ENCODE peak calls at places on chromosome 10, in seven cellular contexts. One of them, this sample, is unnamed.

GRCh38 chr10:11328264-11329054 is 283.0 kb downstream of the USP6NL start:
- DNase-seq in cardiac muscle cell: no peak
- DNase-seq in CD8-positive, alpha-beta T cell: no peak
- DNase-seq in AG04450: no peak
- DNase-seq in IMR-90: no peak
- DNase-seq in right atrium auricular region: no peak
- DNase-seq in upper lobe of right lung: no peak
- DNase-seq in this sample: no peak

GRCh38 chr10:13503745-13504463 is 24.9 kb downstream of the BEND7 start:
- DNase-seq in cardiac muscle cell: peak; percentile 15
- DNase-seq in CD8-positive, alpha-beta T cell: no peak
- DNase-seq in AG04450: peak; percentile 37
- DNase-seq in IMR-90: peak; percentile 91
- DNase-seq in right atrium auricular region: no peak
- DNase-seq in upper lobe of right lung: no peak
- DNase-seq in this sample: no peak

GRCh38 chr10:482848-483247 is 206.6 kb downstream of the DIP2C start:
- DNase-seq in cardiac muscle cell: no peak
- DNase-seq in CD8-positive, alpha-beta T cell: no peak
- DNase-seq in AG04450: no peak
- DNase-seq in IMR-90: no peak
- DNase-seq in right atrium auricular region: no peak
- DNase-seq in upper lobe of right lung: peak; percentile 30
- DNase-seq in this sample: no peak

GRCh38 chr10:90458571-90458970 is 399.3 kb downstream of the HTR7 start:
- DNase-seq in cardiac muscle cell: no peak
- DNase-seq in CD8-positive, alpha-beta T cell: no peak
- DNase-seq in AG04450: no peak
- DNase-seq in IMR-90: no peak
- DNase-seq in right atrium auricular region: no peak
- DNase-seq in upper lobe of right lung: no peak
- DNase-seq in this sample: no peak

GRCh38 chr10:97319671-97320479 is 804 bp downstream of the FRAT1 start:
- DNase-seq in cardiac muscle cell: no peak
- DNase-seq in CD8-positive, alpha-beta T cell: peak; percentile 53
- DNase-seq in AG04450: no peak
- DNase-seq in IMR-90: no peak
- DNase-seq in right atrium auricular region: no peak
- DNase-seq in upper lobe of right lung: peak; percentile 88
- DNase-seq in this sample: peak; percentile 40

GRCh38 chr10:94310369-94310768 is 52.4 kb downstream of the NOC3L start:
- DNase-seq in cardiac muscle cell: no peak
- DNase-seq in CD8-positive, alpha-beta T cell: no peak
- DNase-seq in AG04450: no peak
- DNase-seq in IMR-90: no peak
- DNase-seq in right atrium auricular region: no peak
- DNase-seq in upper lobe of right lung: no peak
- DNase-seq in this sample: no peak

GRCh38 chr10:1094112-1095057 is 38.2 kb downstream of the WDR37 start:
- DNase-seq in cardiac muscle cell: no peak
- DNase-seq in CD8-positive, alpha-beta T cell: no peak
- DNase-seq in AG04450: no peak
- DNase-seq in IMR-90: no peak
- DNase-seq in right atrium auricular region: no peak
- DNase-seq in upper lobe of right lung: no peak
- DNase-seq in this sample: no peak

GRCh38 chr10:52768114-52768532 is 4.5 kb downstream of the MBL2 start:
- DNase-seq in cardiac muscle cell: no peak
- DNase-seq in CD8-positive, alpha-beta T cell: no peak
- DNase-seq in AG04450: no peak
- DNase-seq in IMR-90: no peak
- DNase-seq in right atrium auricular region: peak; percentile 34
- DNase-seq in upper lobe of right lung: no peak
- DNase-seq in this sample: no peak

GRCh38 chr10:85607296-85607695 is 759.3 kb downstream of the GRID1 start:
- DNase-seq in cardiac muscle cell: no peak
- DNase-seq in CD8-positive, alpha-beta T cell: no peak
- DNase-seq in AG04450: no peak
- DNase-seq in IMR-90: no peak
- DNase-seq in right atrium auricular region: peak; percentile 55
- DNase-seq in upper lobe of right lung: no peak
- DNase-seq in this sample: no peak

GRCh38 chr10:72274213-72274729 is 547 bp downstream of the DDIT4 start:
- DNase-seq in cardiac muscle cell: no peak
- DNase-seq in CD8-positive, alpha-beta T cell: no peak
- DNase-seq in AG04450: no peak
- DNase-seq in IMR-90: peak; percentile 13
- DNase-seq in right atrium auricular region: no peak
- DNase-seq in upper lobe of right lung: peak; percentile 74
- DNase-seq in this sample: no peak

GRCh38 chr10:45471531-45472310 is 97.7 kb downstream of the ALOX5 start:
- DNase-seq in cardiac muscle cell: peak; percentile 5
- DNase-seq in CD8-positive, alpha-beta T cell: no peak
- DNase-seq in AG04450: no peak
- DNase-seq in IMR-90: no peak
- DNase-seq in right atrium auricular region: no peak
- DNase-seq in upper lobe of right lung: no peak
- DNase-seq in this sample: no peak

GRCh38 chr10:36888925-36889573 is 236.3 kb upstream of the ANKRD30A start:
- DNase-seq in cardiac muscle cell: peak; percentile 7
- DNase-seq in CD8-positive, alpha-beta T cell: no peak
- DNase-seq in AG04450: no peak
- DNase-seq in IMR-90: peak; percentile 3
- DNase-seq in right atrium auricular region: no peak
- DNase-seq in upper lobe of right lung: no peak
- DNase-seq in this sample: no peak

GRCh38 chr10:108069096-108069495 is 904.6 kb upstream of the SORCS1 start:
- DNase-seq in cardiac muscle cell: no peak
- DNase-seq in CD8-positive, alpha-beta T cell: no peak
- DNase-seq in AG04450: no peak
- DNase-seq in IMR-90: no peak
- DNase-seq in right atrium auricular region: no peak
- DNase-seq in upper lobe of right lung: no peak
- DNase-seq in this sample: no peak

GRCh38 chr10:131805696-131806095 is 95.1 kb upstream of the PPP2R2D start:
- DNase-seq in cardiac muscle cell: no peak
- DNase-seq in CD8-positive, alpha-beta T cell: no peak
- DNase-seq in AG04450: no peak
- DNase-seq in IMR-90: no peak
- DNase-seq in right atrium auricular region: no peak
- DNase-seq in upper lobe of right lung: no peak
- DNase-seq in this sample: no peak

GRCh38 chr10:29826221-29826620 is 191.4 kb upstream of the SVIL start:
- DNase-seq in cardiac muscle cell: no peak
- DNase-seq in CD8-positive, alpha-beta T cell: no peak
- DNase-seq in AG04450: no peak
- DNase-seq in IMR-90: no peak
- DNase-seq in right atrium auricular region: no peak
- DNase-seq in upper lobe of right lung: no peak
- DNase-seq in this sample: no peak

GRCh38 chr10:91357497-91357896 is 52.6 kb upstream of the HECTD2 start:
- DNase-seq in cardiac muscle cell: no peak
- DNase-seq in CD8-positive, alpha-beta T cell: no peak
- DNase-seq in AG04450: no peak
- DNase-seq in IMR-90: no peak
- DNase-seq in right atrium auricular region: no peak
- DNase-seq in upper lobe of right lung: no peak
- DNase-seq in this sample: no peak

GRCh38 chr10:72087969-72088878 is at the start of gene SPOCK2:
- DNase-seq in cardiac muscle cell: peak; percentile 20
- DNase-seq in CD8-positive, alpha-beta T cell: peak; percentile 68
- DNase-seq in AG04450: no peak
- DNase-seq in IMR-90: no peak
- DNase-seq in right atrium auricular region: no peak
- DNase-seq in upper lobe of right lung: no peak
- DNase-seq in this sample: no peak

GRCh38 chr10:129717816-129718547 is 246.1 kb downstream of the EBF3 start:
- DNase-seq in cardiac muscle cell: no peak
- DNase-seq in CD8-positive, alpha-beta T cell: no peak
- DNase-seq in AG04450: no peak
- DNase-seq in IMR-90: no peak
- DNase-seq in right atrium auricular region: peak; percentile 42
- DNase-seq in upper lobe of right lung: no peak
- DNase-seq in this sample: no peak

GRCh38 chr10:34256216-34256615 is 558.9 kb downstream of the PARD3 start:
- DNase-seq in cardiac muscle cell: no peak
- DNase-seq in CD8-positive, alpha-beta T cell: no peak
- DNase-seq in AG04450: no peak
- DNase-seq in IMR-90: no peak
- DNase-seq in right atrium auricular region: no peak
- DNase-seq in upper lobe of right lung: no peak
- DNase-seq in this sample: no peak

GRCh38 chr10:110649652-110650264 is 5.6 kb downstream of the RBM20 start:
- DNase-seq in cardiac muscle cell: no peak
- DNase-seq in CD8-positive, alpha-beta T cell: no peak
- DNase-seq in AG04450: no peak
- DNase-seq in IMR-90: no peak
- DNase-seq in right atrium auricular region: no peak
- DNase-seq in upper lobe of right lung: no peak
- DNase-seq in this sample: no peak

GRCh38 chr10:58412502-58412961 is 27.3 kb downstream of the TFAM start:
- DNase-seq in cardiac muscle cell: peak; percentile 45
- DNase-seq in CD8-positive, alpha-beta T cell: no peak
- DNase-seq in AG04450: peak; percentile 26
- DNase-seq in IMR-90: peak; percentile 63
- DNase-seq in right atrium auricular region: no peak
- DNase-seq in upper lobe of right lung: no peak
- DNase-seq in this sample: no peak

DNA sequence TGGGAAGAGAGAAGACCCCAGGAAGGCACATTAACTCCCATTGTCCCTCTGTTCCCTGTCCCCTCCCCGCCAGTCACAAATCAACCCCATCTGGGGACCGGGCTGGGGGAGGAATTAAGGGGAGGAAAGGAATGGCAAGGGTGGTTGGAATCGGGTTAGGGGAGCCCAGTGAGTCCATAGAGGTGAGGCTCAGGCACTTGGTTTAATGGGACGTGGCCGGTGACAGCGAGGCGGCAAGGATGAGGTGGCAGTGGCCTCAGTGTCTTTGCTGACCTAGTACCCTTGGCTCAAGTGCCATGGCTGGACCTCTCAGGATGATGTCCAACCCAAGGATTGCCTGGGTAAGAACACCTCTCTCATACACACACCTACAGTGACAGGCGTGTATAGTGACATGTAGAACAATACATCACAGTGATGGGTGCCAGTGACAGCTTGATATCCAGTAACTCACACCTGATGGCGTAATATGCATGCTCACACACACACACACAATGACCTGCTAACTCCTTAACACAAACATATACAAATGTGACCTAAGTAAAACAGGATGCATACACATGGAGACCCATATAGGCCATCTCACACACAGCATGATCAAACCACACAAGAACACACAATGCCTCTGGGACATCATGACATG is 12.3 kb downstream of the KCNIP2 start:
- DNase-seq in cardiac muscle cell: no peak
- DNase-seq in CD8-positive, alpha-beta T cell: no peak
- DNase-seq in AG04450: no peak
- DNase-seq in IMR-90: no peak
- DNase-seq in right atrium auricular region: no peak
- DNase-seq in upper lobe of right lung: no peak
- DNase-seq in this sample: no peak
- H3K27ac ChIP-seq in cardiac muscle cell: peak overlapping the region; percentile 80
- H3K27ac ChIP-seq in CD8-positive, alpha-beta T cell: peak overlapping the region; percentile 66
- H3K27ac ChIP-seq in AG04450: peak overlapping the region; percentile 57
- H3K27ac ChIP-seq in IMR-90: peak overlapping the region; percentile 4
- H3K27ac ChIP-seq in right atrium auricular region: peak overlapping the region; percentile 53
- H3K27ac ChIP-seq in upper lobe of right lung: peak overlapping the region; percentile 3
- H3K27ac ChIP-seq in this sample: peak overlapping the region; percentile 32

GRCh38 chr10:127991543-127992255 is 84.8 kb downstream of the PTPRE start:
- DNase-seq in cardiac muscle cell: no peak
- DNase-seq in CD8-positive, alpha-beta T cell: no peak
- DNase-seq in AG04450: no peak
- DNase-seq in IMR-90: no peak
- DNase-seq in right atrium auricular region: no peak
- DNase-seq in upper lobe of right lung: no peak
- DNase-seq in this sample: no peak
- H3K27ac ChIP-seq in cardiac muscle cell: no peak overlapping the region
- H3K27ac ChIP-seq in CD8-positive, alpha-beta T cell: no peak overlapping the region
- H3K27ac ChIP-seq in AG04450: peak overlapping the region; percentile 11
- H3K27ac ChIP-seq in IMR-90: peak overlapping the region; percentile 30
- H3K27ac ChIP-seq in right atrium auricular region: peak overlapping the region; percentile 62
- H3K27ac ChIP-seq in upper lobe of right lung: peak overlapping the region; percentile 80
- H3K27ac ChIP-seq in this sample: no peak overlapping the region

DNA sequence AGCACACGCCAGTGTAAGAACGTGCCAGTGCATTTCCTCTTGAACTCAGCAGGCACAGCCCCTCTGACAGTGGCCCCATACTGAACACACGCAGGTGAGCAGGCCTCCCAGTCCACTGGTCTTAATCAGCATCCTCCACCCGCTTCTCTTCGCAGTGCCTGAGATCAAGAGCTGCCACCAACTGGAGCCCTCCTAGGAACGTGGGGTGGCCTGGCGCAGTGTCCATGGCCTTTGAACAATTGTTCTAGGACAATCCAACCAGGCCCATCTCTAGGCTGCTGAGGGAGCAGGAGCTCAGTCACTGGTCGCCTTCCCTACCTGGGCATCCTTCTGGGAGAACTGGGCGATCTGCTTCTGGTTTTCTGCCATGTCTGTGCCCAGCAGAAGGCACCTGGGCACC is 15.2 kb downstream of the PYROXD2 start:
- DNase-seq in cardiac muscle cell: no peak
- DNase-seq in CD8-positive, alpha-beta T cell: no peak
- DNase-seq in AG04450: no peak
- DNase-seq in IMR-90: no peak
- DNase-seq in right atrium auricular region: no peak
- DNase-seq in upper lobe of right lung: no peak
- DNase-seq in this sample: no peak
- H3K27ac ChIP-seq in cardiac muscle cell: no peak overlapping the region
- H3K27ac ChIP-seq in CD8-positive, alpha-beta T cell: no peak overlapping the region
- H3K27ac ChIP-seq in AG04450: no peak overlapping the region
- H3K27ac ChIP-seq in IMR-90: no peak overlapping the region
- H3K27ac ChIP-seq in right atrium auricular region: no peak overlapping the region
- H3K27ac ChIP-seq in upper lobe of right lung: no peak overlapping the region
- H3K27ac ChIP-seq in this sample: no peak overlapping the region

GRCh38 chr10:6083523-6084475 is 5.0 kb upstream of the RBM17 start:
- DNase-seq in cardiac muscle cell: peak; percentile 70
- DNase-seq in CD8-positive, alpha-beta T cell: no peak
- DNase-seq in AG04450: no peak
- DNase-seq in IMR-90: peak; percentile 40
- DNase-seq in right atrium auricular region: no peak
- DNase-seq in upper lobe of right lung: no peak
- DNase-seq in this sample: no peak
- H3K27ac ChIP-seq in cardiac muscle cell: no peak overlapping the region
- H3K27ac ChIP-seq in CD8-positive, alpha-beta T cell: no peak overlapping the region
- H3K27ac ChIP-seq in AG04450: no peak overlapping the region
- H3K27ac ChIP-seq in IMR-90: peak overlapping the region; percentile 8
- H3K27ac ChIP-seq in right atrium auricular region: no peak overlapping the region
- H3K27ac ChIP-seq in upper lobe of right lung: no peak overlapping the region
- H3K27ac ChIP-seq in this sample: no peak overlapping the region

DNA sequence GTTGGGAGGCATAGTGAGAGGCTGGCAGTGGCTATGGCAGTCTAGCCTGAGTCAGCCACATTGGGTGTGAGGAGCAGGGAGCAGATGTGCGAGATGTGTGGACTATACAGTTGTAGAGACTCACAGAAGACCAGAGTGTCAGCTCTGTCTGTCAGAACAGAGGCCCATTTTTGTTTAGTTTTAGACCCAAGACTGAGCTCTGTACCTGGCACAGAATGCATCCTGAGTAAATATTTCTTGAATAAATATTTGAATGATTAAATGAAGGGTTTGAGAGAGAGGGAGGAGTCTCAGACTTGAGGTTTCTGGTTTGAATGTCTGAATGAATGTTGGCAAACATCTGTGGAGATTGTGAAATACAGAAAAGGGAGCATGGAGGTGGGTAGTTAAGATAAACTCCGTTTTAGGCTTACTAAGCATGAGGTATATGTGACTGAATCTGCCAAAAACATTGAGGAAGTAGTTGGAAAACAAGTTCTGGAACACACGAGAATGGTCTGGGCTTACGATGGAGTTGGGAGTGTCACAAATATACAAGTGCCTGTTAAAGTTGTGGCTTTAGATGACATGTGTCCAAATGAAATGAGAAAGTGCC is 3.6 kb downstream of the SEC23IP start:
- DNase-seq in cardiac muscle cell: peak; percentile 90
- DNase-seq in CD8-positive, alpha-beta T cell: no peak
- DNase-seq in AG04450: peak; percentile 78
- DNase-seq in IMR-90: peak; percentile 95
- DNase-seq in right atrium auricular region: no peak
- DNase-seq in upper lobe of right lung: no peak
- DNase-seq in this sample: no peak
- H3K27ac ChIP-seq in cardiac muscle cell: peak overlapping the region; percentile 80
- H3K27ac ChIP-seq in CD8-positive, alpha-beta T cell: no peak overlapping the region
- H3K27ac ChIP-seq in AG04450: peak overlapping the region; percentile 63
- H3K27ac ChIP-seq in IMR-90: peak overlapping the region; percentile 30
- H3K27ac ChIP-seq in right atrium auricular region: peak overlapping the region; percentile 33
- H3K27ac ChIP-seq in upper lobe of right lung: peak overlapping the region; percentile 48
- H3K27ac ChIP-seq in this sample: no peak overlapping the region

This sample was measured in substantia nigra.